ENCODE peak calls at places on chromosomes 5 and 9, in five cellular contexts. S is H9, H is H1, A is mesenchymal stem cell, M is trophoblast cell. C is an unnamed sample.

GRCh38 chr5:431001-431710 is 11.8 kb upstream of the EXOC3 start:
- DNase-seq in H (peak), M (peak), S (peak), A (peak), C (peak)

GRCh38 chr5:83964235-83964634 is 243.6 kb upstream of the HAPLN1 start:
- DNase-seq in S (no peak), H (no peak), M (peak), A (peak), C (no peak)

GRCh38 chr5:150946351-150946905 is 41.6 kb upstream of the ZNF300 start:
- DNase-seq in H (no peak), S (no peak), M (no peak), A (no peak), C (no peak)

GRCh38 chr5:2310946-2311345 is 428.2 kb upstream of the IRX4 start:
- DNase-seq in H (no peak), S (peak), A (no peak), M (no peak), C (no peak)

GRCh38 chr5:38451372-38451735 is 105.1 kb downstream of the LIFR start:
- DNase-seq in S (no peak), M (no peak), H (no peak), A (no peak), C (no peak)

GRCh38 chr5:135106136-135106535 is 72.1 kb upstream of the PITX1 start:
- DNase-seq in S (no peak), A (no peak), M (no peak), H (no peak), C (no peak)

GRCh38 chr5:77679791-77680190 is 41.3 kb upstream of the OTP start:
- DNase-seq in H (no peak), A (peak), S (no peak), M (peak), C (no peak)

GRCh38 chr5:137734962-137735530 is 843 bp downstream of the KLHL3 start:
- DNase-seq in A (peak), H (no peak), S (peak), M (no peak), C (no peak)

GRCh38 chr5:163963881-163964280 is 458.5 kb downstream of the MAT2B start:
- DNase-seq in M (peak), H (no peak), A (peak), S (no peak), C (no peak)

GRCh38 chr5:1029270-1029944 is 20.8 kb downstream of the NKD2 start:
- DNase-seq in H (no peak), A (no peak), S (no peak), M (no peak), C (no peak)

GRCh38 chr5:158170534-158170933 is 311.6 kb upstream of the CLINT1 start:
- DNase-seq in H (no peak), S (no peak), A (no peak), M (no peak), C (no peak)

GRCh38 chr9:133894377-133895321 is 97.5 kb downstream of the VAV2 start:
- DNase-seq in H (no peak), S (no peak), A (no peak), M (no peak), C (no peak)

GRCh38 chr5:143641549-143641955 is 170.4 kb upstream of the HMHB1 start:
- DNase-seq in S (no peak), M (no peak), H (no peak), A (peak), C (no peak)

GRCh38 chr5:62578540-62578939 is at the start of gene LRRC70:
- DNase-seq in H (no peak), S (no peak), M (peak), A (peak), C (no peak)

GRCh38 chr5:149995385-149996085 is 4.9 kb downstream of the TIGD6 start:
- DNase-seq in H (no peak), M (no peak), A (no peak), S (no peak), C (no peak)

GRCh38 chr5:39164016-39164415 is 55.3 kb downstream of the FYB1 start:
- DNase-seq in H (no peak), S (no peak), A (no peak), M (no peak), C (no peak)

GRCh38 chr5:173583384-173583783 is 33.1 kb downstream of the BOD1 start:
- DNase-seq in S (no peak), H (no peak), M (no peak), A (peak), C (no peak)

GRCh38 chr5:103272377-103272776 is 13.8 kb downstream of the MACIR start:
- DNase-seq in A (no peak), S (no peak), H (no peak), M (no peak), C (no peak)

GRCh38 chr5:103271570-103272289 is 13.2 kb downstream of the MACIR start:
- DNase-seq in S (no peak), A (no peak), M (no peak), H (no peak), C (no peak)

GRCh38 chr5:103273952-103274351 is 15.4 kb downstream of the MACIR start:
- DNase-seq in S (no peak), A (no peak), H (no peak), M (peak), C (no peak)

GRCh38 chr5:103280962-103281361 is 22.4 kb downstream of the MACIR start:
- DNase-seq in A (no peak), H (no peak), S (no peak), M (no peak), C (no peak)

DNA sequence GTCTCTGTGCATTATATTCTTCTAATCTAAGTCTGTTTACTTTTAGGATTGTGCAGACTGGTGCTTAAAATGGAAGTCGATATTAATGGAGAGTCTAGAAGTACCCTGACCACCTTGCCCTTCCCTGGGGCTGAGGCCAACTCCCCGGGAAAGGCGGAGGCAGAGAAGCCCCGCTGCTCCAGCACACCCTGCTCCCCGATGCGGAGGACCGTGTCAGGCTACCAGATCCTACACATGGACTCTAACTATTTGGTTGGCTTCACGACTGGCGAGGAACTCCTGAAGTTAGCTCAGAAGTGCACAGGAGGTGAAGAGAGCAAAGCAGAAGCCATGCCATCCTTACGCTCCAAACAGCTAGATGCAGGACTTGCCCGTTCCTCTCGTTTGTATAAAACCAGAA is 17.3 kb downstream of the MACIR start:
- DNase-seq in M (no peak), S (no peak), A (no peak), H (no peak), C (no peak)
- H2BK12ac ChIP-seq in M (no peak), S (no peak), A (no peak), H (no peak), C (no peak)

GRCh38 chr5:16877267-16877935 is 58.7 kb downstream of the MYO10 start:
- DNase-seq in S (no peak), M (no peak), H (no peak), A (peak), C (no peak)

GRCh38 chr5:16881253-16881652 is 54.8 kb downstream of the MYO10 start:
- DNase-seq in A (no peak), S (no peak), M (no peak), H (no peak), C (no peak)

GRCh38 chr5:16880547-16880946 is 55.5 kb downstream of the MYO10 start:
- DNase-seq in H (no peak), S (no peak), M (no peak), A (no peak), C (no peak)

GRCh38 chr5:16879191-16879590 is 56.9 kb downstream of the MYO10 start:
- DNase-seq in A (no peak), H (no peak), S (no peak), M (no peak), C (no peak)

DNA sequence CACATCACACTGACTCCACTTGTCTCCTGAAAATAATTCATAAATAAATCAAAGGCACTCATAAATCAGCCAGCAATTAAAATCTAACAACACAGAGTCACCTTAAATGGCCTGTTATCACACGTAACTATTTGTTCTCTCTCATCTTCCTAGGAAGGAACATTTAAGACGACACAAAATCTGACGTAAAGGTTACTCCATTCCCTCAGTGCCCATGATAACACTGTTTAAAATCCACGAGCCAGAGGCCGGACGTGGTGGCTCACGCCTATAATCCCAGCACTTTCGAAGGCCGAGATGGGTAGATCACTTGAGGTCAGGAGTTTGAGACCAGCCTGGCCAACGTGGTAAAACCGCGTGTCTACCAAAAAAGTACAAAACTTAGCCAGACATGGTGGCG is 56.4 kb downstream of the MYO10 start:
- DNase-seq in M (no peak), A (no peak), S (no peak), H (no peak), C (no peak)
- H3K14ac ChIP-seq in M (no peak), A (no peak), S (no peak), H (no peak), C (no peak)

DNA sequence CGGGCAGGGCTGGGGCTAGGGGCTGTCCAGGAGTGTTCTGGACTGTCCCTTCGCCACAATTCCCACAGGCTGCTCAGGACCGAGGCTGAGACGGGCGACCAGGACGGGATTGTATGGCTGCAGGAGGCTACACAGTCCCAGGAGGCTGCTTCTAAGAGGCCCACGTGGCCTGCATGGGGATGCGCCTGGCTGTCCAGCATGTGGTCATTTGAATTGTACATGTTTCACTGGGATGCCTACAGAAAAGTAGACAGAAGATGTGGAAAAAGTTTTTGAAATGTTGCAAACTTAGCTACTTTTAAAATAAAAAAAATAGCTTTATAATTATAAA is 32.6 kb upstream of the SPTLC1 start:
- DNase-seq in H (no peak), A (peak), S (no peak), M (no peak), C (no peak)
- H4K8ac ChIP-seq in H (peak), A (peak), S (no peak), M (peak), C (peak)

GRCh38 chr5:52846443-52846842 is 58.7 kb downstream of the ITGA1 start:
- DNase-seq in H (no peak), A (peak), S (no peak), M (no peak), C (no peak)
- H2BK12ac ChIP-seq in H (no peak), A (no peak), S (no peak), M (no peak), C (no peak)

GRCh38 chr5:93141969-93142368 is 439.1 kb downstream of the NR2F1-AS1 start:
- DNase-seq in S (no peak), H (no peak), A (peak), M (no peak), C (no peak)
- H3K14ac ChIP-seq in S (no peak), H (no peak), A (no peak), M (no peak), C (no peak)

DNA sequence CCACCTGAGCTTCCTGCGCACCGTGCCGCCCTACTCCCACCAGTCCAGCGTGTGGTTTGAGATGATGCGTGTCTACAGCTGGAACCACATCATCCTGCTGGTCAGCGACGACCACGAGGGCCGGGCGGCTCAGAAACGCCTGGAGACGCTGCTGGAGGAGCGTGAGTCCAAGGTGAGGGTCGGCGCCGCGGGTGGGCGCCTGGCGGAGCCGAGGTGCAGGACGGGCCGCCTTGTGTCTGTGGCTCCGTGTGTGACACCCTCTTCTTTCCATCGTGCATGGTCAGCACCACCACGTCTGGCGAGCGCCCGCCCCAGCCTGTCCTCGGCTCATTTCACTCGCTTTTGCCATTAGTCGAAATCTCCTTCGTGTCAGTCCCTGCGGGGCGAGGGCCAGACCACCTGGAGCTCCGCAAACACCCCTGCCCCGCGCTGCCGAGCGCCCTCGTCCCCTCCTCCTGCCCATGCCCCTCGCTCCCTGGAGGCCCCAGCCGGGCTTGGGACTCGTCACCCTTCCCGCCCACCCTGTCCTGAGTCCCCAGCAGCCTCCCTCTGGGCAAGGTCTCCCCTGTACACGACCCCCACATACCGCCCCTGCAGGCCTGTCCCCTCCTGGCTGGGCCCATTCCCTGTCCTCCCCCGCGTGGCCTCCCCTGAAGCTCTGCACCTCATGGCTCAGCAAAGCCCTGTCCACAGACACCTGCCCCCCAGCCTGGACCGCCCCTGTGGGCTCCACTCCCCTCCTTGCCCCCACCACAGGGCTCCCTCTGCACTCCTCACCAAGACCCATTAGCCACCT is 7.0 kb downstream of the GRIN1 start:
- DNase-seq in S (no peak), H (no peak), M (no peak), A (no peak), C (no peak)
- H4K8ac ChIP-seq in S (no peak), H (no peak), M (no peak), A (no peak), C (no peak)

GRCh38 chr5:95446009-95446408 is 54.8 kb downstream of the FAM81B start:
- DNase-seq in A (peak), M (peak), S (no peak), H (no peak), C (no peak)

GRCh38 chr5:95445442-95445841 is 54.3 kb downstream of the FAM81B start:
- DNase-seq in H (no peak), S (no peak), A (no peak), M (no peak), C (no peak)

GRCh38 chr5:95446560-95447221 is 55.5 kb downstream of the FAM81B start:
- DNase-seq in A (peak), M (peak), H (no peak), S (no peak), C (no peak)

GRCh38 chr5:95449460-95449859 is 58.3 kb downstream of the FAM81B start:
- DNase-seq in M (no peak), S (peak), H (no peak), A (no peak), C (no peak)

GRCh38 chr5:95448836-95449235 is 57.7 kb downstream of the FAM81B start:
- DNase-seq in M (no peak), S (no peak), A (no peak), H (no peak), C (peak)
- H2BK12ac ChIP-seq in M (no peak), S (no peak), A (no peak), H (no peak), C (no peak)

C was measured in neuronal stem cell.